ENCODE peak calls at places on chromosome 19, in eight cellular contexts. One of them, this sample, is unnamed.

GRCh38 chr19:6737284-6737872 is at the start of gene GPR108:
- DNase-seq in GM23338: peak
- DNase-seq in choroid plexus epithelial cell: peak
- DNase-seq in WTC11: peak
- DNase-seq in fibroblast of pulmonary artery: peak
- DNase-seq in left ventricle myocardium inferior: peak
- DNase-seq in stomach: peak
- DNase-seq in fibroblast of the aortic adventitia: peak
- DNase-seq in this sample: peak

GRCh38 chr19:4933528-4933927 is 24.2 kb downstream of the UHRF1 start:
- DNase-seq in GM23338: no peak
- DNase-seq in choroid plexus epithelial cell: peak
- DNase-seq in WTC11: no peak
- DNase-seq in fibroblast of pulmonary artery: no peak
- DNase-seq in left ventricle myocardium inferior: no peak
- DNase-seq in stomach: peak
- DNase-seq in fibroblast of the aortic adventitia: peak
- DNase-seq in this sample: no peak

GRCh38 chr19:5096536-5096935 is 127.6 kb downstream of the KDM4B start:
- DNase-seq in GM23338: no peak
- DNase-seq in choroid plexus epithelial cell: no peak
- DNase-seq in WTC11: no peak
- DNase-seq in fibroblast of pulmonary artery: no peak
- DNase-seq in left ventricle myocardium inferior: no peak
- DNase-seq in stomach: no peak
- DNase-seq in fibroblast of the aortic adventitia: no peak
- DNase-seq in this sample: no peak

GRCh38 chr19:1167687-1168561 is 6.1 kb downstream of the SBNO2 start:
- DNase-seq in GM23338: no peak
- DNase-seq in choroid plexus epithelial cell: no peak
- DNase-seq in WTC11: peak
- DNase-seq in fibroblast of pulmonary artery: no peak
- DNase-seq in left ventricle myocardium inferior: no peak
- DNase-seq in stomach: no peak
- DNase-seq in fibroblast of the aortic adventitia: no peak
- DNase-seq in this sample: no peak

GRCh38 chr19:6590458-6591319 is at the start of gene CD70:
- DNase-seq in GM23338: peak
- DNase-seq in choroid plexus epithelial cell: no peak
- DNase-seq in WTC11: peak
- DNase-seq in fibroblast of pulmonary artery: no peak
- DNase-seq in left ventricle myocardium inferior: no peak
- DNase-seq in stomach: no peak
- DNase-seq in fibroblast of the aortic adventitia: no peak
- DNase-seq in this sample: no peak

GRCh38 chr19:15161028-15161984 is 39.5 kb downstream of the NOTCH3 start:
- DNase-seq in GM23338: peak
- DNase-seq in choroid plexus epithelial cell: peak
- DNase-seq in WTC11: peak
- DNase-seq in fibroblast of pulmonary artery: peak
- DNase-seq in left ventricle myocardium inferior: no peak
- DNase-seq in stomach: no peak
- DNase-seq in fibroblast of the aortic adventitia: peak
- DNase-seq in this sample: no peak

GRCh38 chr19:41355802-41356201 is 2.1 kb upstream of the TGFB1 start:
- DNase-seq in GM23338: no peak
- DNase-seq in choroid plexus epithelial cell: no peak
- DNase-seq in WTC11: no peak
- DNase-seq in fibroblast of pulmonary artery: no peak
- DNase-seq in left ventricle myocardium inferior: peak
- DNase-seq in stomach: no peak
- DNase-seq in fibroblast of the aortic adventitia: no peak
- DNase-seq in this sample: no peak

GRCh38 chr19:19034204-19034624 is 811 bp downstream of the ARMC6 start:
- DNase-seq in GM23338: peak
- DNase-seq in choroid plexus epithelial cell: peak
- DNase-seq in WTC11: peak
- DNase-seq in fibroblast of pulmonary artery: peak
- DNase-seq in left ventricle myocardium inferior: no peak
- DNase-seq in stomach: peak
- DNase-seq in fibroblast of the aortic adventitia: peak
- DNase-seq in this sample: peak

GRCh38 chr19:11849264-11849615 is 714 bp downstream of the ZNF439 start:
- DNase-seq in GM23338: peak
- DNase-seq in choroid plexus epithelial cell: peak
- DNase-seq in WTC11: no peak
- DNase-seq in fibroblast of pulmonary artery: no peak
- DNase-seq in left ventricle myocardium inferior: no peak
- DNase-seq in stomach: no peak
- DNase-seq in fibroblast of the aortic adventitia: peak
- DNase-seq in this sample: no peak

GRCh38 chr19:18063463-18063862 is 23.3 kb downstream of the IL12RB1 start:
- DNase-seq in GM23338: peak
- DNase-seq in choroid plexus epithelial cell: no peak
- DNase-seq in WTC11: no peak
- DNase-seq in fibroblast of pulmonary artery: no peak
- DNase-seq in left ventricle myocardium inferior: no peak
- DNase-seq in stomach: no peak
- DNase-seq in fibroblast of the aortic adventitia: no peak
- DNase-seq in this sample: no peak

GRCh38 chr19:13825489-13826475 is 30.5 kb downstream of the ZSWIM4 start:
- DNase-seq in GM23338: peak
- DNase-seq in choroid plexus epithelial cell: no peak
- DNase-seq in WTC11: peak
- DNase-seq in fibroblast of pulmonary artery: no peak
- DNase-seq in left ventricle myocardium inferior: no peak
- DNase-seq in stomach: no peak
- DNase-seq in fibroblast of the aortic adventitia: no peak
- DNase-seq in this sample: no peak

GRCh38 chr19:44703336-44704078 is 4.6 kb downstream of the CEACAM16 start:
- DNase-seq in GM23338: no peak
- DNase-seq in choroid plexus epithelial cell: no peak
- DNase-seq in WTC11: no peak
- DNase-seq in fibroblast of pulmonary artery: no peak
- DNase-seq in left ventricle myocardium inferior: no peak
- DNase-seq in stomach: no peak
- DNase-seq in fibroblast of the aortic adventitia: no peak
- DNase-seq in this sample: no peak

GRCh38 chr19:17097593-17098126 is 22.1 kb downstream of the MYO9B start:
- DNase-seq in GM23338: no peak
- DNase-seq in choroid plexus epithelial cell: peak
- DNase-seq in WTC11: no peak
- DNase-seq in fibroblast of pulmonary artery: peak
- DNase-seq in left ventricle myocardium inferior: no peak
- DNase-seq in stomach: no peak
- DNase-seq in fibroblast of the aortic adventitia: peak
- DNase-seq in this sample: no peak

GRCh38 chr19:8487137-8487851 is 15.1 kb downstream of the PRAM1 start:
- DNase-seq in GM23338: no peak
- DNase-seq in choroid plexus epithelial cell: no peak
- DNase-seq in WTC11: no peak
- DNase-seq in fibroblast of pulmonary artery: no peak
- DNase-seq in left ventricle myocardium inferior: no peak
- DNase-seq in stomach: no peak
- DNase-seq in fibroblast of the aortic adventitia: no peak
- DNase-seq in this sample: peak

GRCh38 chr19:5738423-5738822 is 18.0 kb downstream of the CATSPERD start:
- DNase-seq in GM23338: no peak
- DNase-seq in choroid plexus epithelial cell: peak
- DNase-seq in WTC11: no peak
- DNase-seq in fibroblast of pulmonary artery: peak
- DNase-seq in left ventricle myocardium inferior: no peak
- DNase-seq in stomach: no peak
- DNase-seq in fibroblast of the aortic adventitia: no peak
- DNase-seq in this sample: no peak

GRCh38 chr19:33769208-33769607 is 27.5 kb upstream of the KCTD15 start:
- DNase-seq in GM23338: no peak
- DNase-seq in choroid plexus epithelial cell: no peak
- DNase-seq in WTC11: no peak
- DNase-seq in fibroblast of pulmonary artery: no peak
- DNase-seq in left ventricle myocardium inferior: no peak
- DNase-seq in stomach: no peak
- DNase-seq in fibroblast of the aortic adventitia: no peak
- DNase-seq in this sample: no peak

GRCh38 chr19:16520074-16520973 is 21.9 kb downstream of the CHERP start:
- DNase-seq in GM23338: no peak
- DNase-seq in choroid plexus epithelial cell: no peak
- DNase-seq in WTC11: no peak
- DNase-seq in fibroblast of pulmonary artery: no peak
- DNase-seq in left ventricle myocardium inferior: no peak
- DNase-seq in stomach: no peak
- DNase-seq in fibroblast of the aortic adventitia: no peak
- DNase-seq in this sample: no peak

GRCh38 chr19:15595069-15595468 is 19.9 kb upstream of the CYP4F8 start:
- DNase-seq in GM23338: no peak
- DNase-seq in choroid plexus epithelial cell: no peak
- DNase-seq in WTC11: no peak
- DNase-seq in fibroblast of pulmonary artery: no peak
- DNase-seq in left ventricle myocardium inferior: no peak
- DNase-seq in stomach: no peak
- DNase-seq in fibroblast of the aortic adventitia: no peak
- DNase-seq in this sample: no peak

GRCh38 chr19:58399903-58400637 is 4.6 kb downstream of the RNF225 start:
- DNase-seq in GM23338: no peak
- DNase-seq in choroid plexus epithelial cell: no peak
- DNase-seq in WTC11: no peak
- DNase-seq in fibroblast of pulmonary artery: no peak
- DNase-seq in left ventricle myocardium inferior: no peak
- DNase-seq in stomach: no peak
- DNase-seq in fibroblast of the aortic adventitia: no peak
- DNase-seq in this sample: no peak

GRCh38 chr19:16017138-16017490 is 59.2 kb upstream of the TPM4 start:
- DNase-seq in GM23338: no peak
- DNase-seq in choroid plexus epithelial cell: no peak
- DNase-seq in WTC11: no peak
- DNase-seq in fibroblast of pulmonary artery: no peak
- DNase-seq in left ventricle myocardium inferior: no peak
- DNase-seq in stomach: peak
- DNase-seq in fibroblast of the aortic adventitia: no peak
- DNase-seq in this sample: no peak

GRCh38 chr19:29576043-29576442 is 30.0 kb upstream of the POP4 start:
- DNase-seq in GM23338: no peak
- DNase-seq in choroid plexus epithelial cell: no peak
- DNase-seq in WTC11: no peak
- DNase-seq in fibroblast of pulmonary artery: no peak
- DNase-seq in left ventricle myocardium inferior: no peak
- DNase-seq in stomach: no peak
- DNase-seq in fibroblast of the aortic adventitia: no peak
- DNase-seq in this sample: no peak

GRCh38 chr19:53586277-53586691 is 45.5 kb upstream of the DPRX start:
- DNase-seq in GM23338: no peak
- DNase-seq in choroid plexus epithelial cell: no peak
- DNase-seq in WTC11: no peak
- DNase-seq in fibroblast of pulmonary artery: no peak
- DNase-seq in left ventricle myocardium inferior: no peak
- DNase-seq in stomach: no peak
- DNase-seq in fibroblast of the aortic adventitia: no peak
- DNase-seq in this sample: no peak
- TF ChIP-seq CTCF in GM23338: no peak
- TF ChIP-seq CTCF in choroid plexus epithelial cell: no peak
- TF ChIP-seq CTCF in WTC11: no peak
- TF ChIP-seq CTCF in fibroblast of pulmonary artery: no peak
- TF ChIP-seq CTCF in left ventricle myocardium inferior: no peak
- TF ChIP-seq CTCF in stomach: no peak
- TF ChIP-seq CTCF in fibroblast of the aortic adventitia: no peak
- TF ChIP-seq CTCF in this sample: no peak

GRCh38 chr19:39317476-39317875 is 3.2 kb downstream of the LRFN1 start:
- DNase-seq in GM23338: no peak
- DNase-seq in choroid plexus epithelial cell: no peak
- DNase-seq in WTC11: no peak
- DNase-seq in fibroblast of pulmonary artery: no peak
- DNase-seq in left ventricle myocardium inferior: no peak
- DNase-seq in stomach: no peak
- DNase-seq in fibroblast of the aortic adventitia: no peak
- DNase-seq in this sample: no peak

GRCh38 chr19:39318071-39318470 is 2.6 kb downstream of the LRFN1 start:
- DNase-seq in GM23338: no peak
- DNase-seq in choroid plexus epithelial cell: no peak
- DNase-seq in WTC11: no peak
- DNase-seq in fibroblast of pulmonary artery: no peak
- DNase-seq in left ventricle myocardium inferior: no peak
- DNase-seq in stomach: no peak
- DNase-seq in fibroblast of the aortic adventitia: no peak
- DNase-seq in this sample: no peak

GRCh38 chr19:39314016-39314728 is 6.5 kb downstream of the LRFN1 start:
- DNase-seq in GM23338: no peak
- DNase-seq in choroid plexus epithelial cell: no peak
- DNase-seq in WTC11: no peak
- DNase-seq in fibroblast of pulmonary artery: no peak
- DNase-seq in left ventricle myocardium inferior: no peak
- DNase-seq in stomach: no peak
- DNase-seq in fibroblast of the aortic adventitia: no peak
- DNase-seq in this sample: no peak

GRCh38 chr19:39316627-39317321 is 3.9 kb downstream of the LRFN1 start:
- DNase-seq in GM23338: no peak
- DNase-seq in choroid plexus epithelial cell: no peak
- DNase-seq in WTC11: no peak
- DNase-seq in fibroblast of pulmonary artery: no peak
- DNase-seq in left ventricle myocardium inferior: no peak
- DNase-seq in stomach: no peak
- DNase-seq in fibroblast of the aortic adventitia: no peak
- DNase-seq in this sample: no peak

GRCh38 chr19:39315933-39316332 is 4.7 kb downstream of the LRFN1 start:
- DNase-seq in GM23338: no peak
- DNase-seq in choroid plexus epithelial cell: no peak
- DNase-seq in WTC11: no peak
- DNase-seq in fibroblast of pulmonary artery: no peak
- DNase-seq in left ventricle myocardium inferior: no peak
- DNase-seq in stomach: no peak
- DNase-seq in fibroblast of the aortic adventitia: no peak
- DNase-seq in this sample: no peak
- TF ChIP-seq CTCF in GM23338: no peak
- TF ChIP-seq CTCF in choroid plexus epithelial cell: no peak
- TF ChIP-seq CTCF in WTC11: no peak
- TF ChIP-seq CTCF in fibroblast of pulmonary artery: no peak
- TF ChIP-seq CTCF in left ventricle myocardium inferior: no peak
- TF ChIP-seq CTCF in stomach: no peak
- TF ChIP-seq CTCF in fibroblast of the aortic adventitia: no peak
- TF ChIP-seq CTCF in this sample: no peak

DNA sequence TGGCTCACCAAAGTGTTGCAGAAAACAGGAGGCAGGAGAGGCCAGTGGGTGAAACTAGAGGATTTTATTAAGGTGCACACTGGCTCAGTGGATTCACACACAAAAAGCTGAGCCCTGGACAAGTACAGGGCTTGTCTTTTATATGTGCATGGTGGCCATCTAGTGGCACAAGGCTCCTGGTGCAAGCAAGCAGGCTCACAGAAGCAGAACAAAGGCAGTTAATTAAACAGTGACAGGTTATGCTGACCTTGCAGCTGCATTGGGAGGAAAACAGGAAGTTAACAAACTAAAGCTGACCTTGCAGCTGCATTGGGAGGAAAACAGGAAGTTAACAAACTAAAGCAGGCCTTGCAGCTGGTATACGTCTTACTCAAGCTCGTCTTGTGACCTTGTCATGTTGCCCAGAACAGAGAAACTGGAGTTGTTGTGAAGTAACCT is 65.3 kb upstream of the ZNF681 start:
- DNase-seq in GM23338: peak
- DNase-seq in choroid plexus epithelial cell: peak
- DNase-seq in WTC11: peak
- DNase-seq in fibroblast of pulmonary artery: no peak
- DNase-seq in left ventricle myocardium inferior: no peak
- DNase-seq in stomach: no peak
- DNase-seq in fibroblast of the aortic adventitia: no peak
- DNase-seq in this sample: no peak
- TF ChIP-seq CTCF in GM23338: peak
- TF ChIP-seq CTCF in choroid plexus epithelial cell: peak
- TF ChIP-seq CTCF in WTC11: peak
- TF ChIP-seq CTCF in fibroblast of pulmonary artery: no peak
- TF ChIP-seq CTCF in left ventricle myocardium inferior: peak
- TF ChIP-seq CTCF in stomach: peak
- TF ChIP-seq CTCF in fibroblast of the aortic adventitia: no peak
- TF ChIP-seq CTCF in this sample: no peak

GRCh38 chr19:46017095-46017429 is 5.8 kb downstream of the PGLYRP1 start:
- DNase-seq in GM23338: no peak
- DNase-seq in choroid plexus epithelial cell: no peak
- DNase-seq in WTC11: no peak
- DNase-seq in fibroblast of pulmonary artery: no peak
- DNase-seq in left ventricle myocardium inferior: no peak
- DNase-seq in stomach: no peak
- DNase-seq in fibroblast of the aortic adventitia: no peak
- DNase-seq in this sample: no peak
- TF ChIP-seq CTCF in GM23338: no peak
- TF ChIP-seq CTCF in choroid plexus epithelial cell: no peak
- TF ChIP-seq CTCF in WTC11: no peak
- TF ChIP-seq CTCF in fibroblast of pulmonary artery: no peak
- TF ChIP-seq CTCF in left ventricle myocardium inferior: peak
- TF ChIP-seq CTCF in stomach: no peak
- TF ChIP-seq CTCF in fibroblast of the aortic adventitia: no peak
- TF ChIP-seq CTCF in this sample: peak